ENCODE peak calls at places on chromosomes 2 and 18, in six cellular contexts. R, V, Y, Q, C and L are unnamed samples. For H3K4me1, the result is how much of the 10 kb centered on the place peaks cover.

GRCh38 chr2:237299897-237300296 is 114.1 kb downstream of the COL6A3 start:
- DNase-seq in Y (no peak), V (no peak), Q (no peak), C (peak), R (no peak), L (no peak)

GRCh38 chr2:179655627-179656026 is 205.8 kb downstream of the ZNF385B start:
- DNase-seq in V (no peak), Y (no peak), R (no peak), C (peak), Q (no peak), L (no peak)

GRCh38 chr2:170716851-170717598 is 1.9 kb downstream of the SP5 start:
- DNase-seq in Q (peak), V (peak), Y (peak), R (peak), C (peak), L (peak)

GRCh38 chr2:18630541-18630940 is 41.2 kb upstream of the NT5C1B start:
- DNase-seq in R (no peak), V (no peak), C (no peak), Y (no peak), Q (no peak), L (no peak)

GRCh38 chr18:57529151-57529550 is 57.4 kb downstream of the FECH start:
- DNase-seq in R (no peak), Y (no peak), Q (no peak), V (no peak), C (no peak), L (no peak)

GRCh38 chr18:49562481-49563129 is 748 bp downstream of the LIPG start:
- DNase-seq in V (no peak), Q (no peak), C (no peak), R (no peak), Y (no peak), L (no peak)

GRCh38 chr2:108229875-108230274 is 9.9 kb upstream of the SULT1C3 start:
- DNase-seq in V (no peak), Y (no peak), R (no peak), Q (no peak), C (no peak), L (no peak)

GRCh38 chr2:230953843-230954242 is 28.8 kb upstream of the GPR55 start:
- DNase-seq in V (no peak), R (no peak), Y (no peak), Q (no peak), C (no peak), L (no peak)

GRCh38 chr18:75213610-75214009 is 3.0 kb downstream of the TSHZ1 start:
- DNase-seq in V (no peak), C (peak), Q (no peak), R (no peak), Y (no peak), L (no peak)

GRCh38 chr2:83972123-83972522 is 487.0 kb downstream of the SUCLG1 start:
- DNase-seq in Q (no peak), C (no peak), R (no peak), V (no peak), Y (no peak), L (no peak)

GRCh38 chr2:136356111-136357033 is 238.4 kb upstream of the CXCR4 start:
- DNase-seq in R (no peak), V (no peak), Q (no peak), C (no peak), Y (peak), L (no peak)

GRCh38 chr18:21194871-21195771 is 46.9 kb upstream of the GREB1L start:
- DNase-seq in Q (no peak), C (peak), R (no peak), Y (peak), V (no peak), L (no peak)

GRCh38 chr18:13813271-13813849 is 10.6 kb upstream of the MC5R start:
- DNase-seq in R (peak), V (no peak), Y (peak), Q (no peak), C (peak), L (peak)

GRCh38 chr2:44906972-44907371 is 34.5 kb upstream of the SIX3 start:
- DNase-seq in Y (no peak), Q (no peak), R (no peak), V (peak), C (no peak), L (peak)

GRCh38 chr2:201709747-201710146 is 11.3 kb upstream of the MPP4 start:
- DNase-seq in Y (no peak), Q (no peak), V (no peak), R (no peak), C (no peak), L (no peak)

GRCh38 chr2:148508878-148509702 is 135.5 kb upstream of the EPC2 start:
- DNase-seq in V (peak), Y (peak), Q (peak), C (peak), R (peak), L (peak)

GRCh38 chr2:189337648-189338047 is 103.6 kb upstream of the WDR75 start:
- DNase-seq in Y (no peak), C (peak), V (no peak), Q (no peak), R (no peak), L (no peak)

GRCh38 chr2:62775367-62775668 is 69.8 kb downstream of the EHBP1 start:
- DNase-seq in Y (no peak), C (no peak), R (no peak), Q (no peak), V (no peak), L (no peak)
- TF ChIP-seq CTCF in Y (no peak), C (no peak), R (no peak), Q (no peak), V (no peak), L (no peak)

GRCh38 chr2:66577331-66578041 is 142.6 kb downstream of the MEIS1 start:
- DNase-seq in Y (no peak), V (no peak), R (no peak), Q (no peak), C (peak), L (no peak)

GRCh38 chr2:66574701-66575624 is 140.0 kb downstream of the MEIS1 start:
- DNase-seq in Q (peak), V (no peak), Y (peak), R (no peak), C (peak), L (peak)

GRCh38 chr2:66573866-66574265 is 138.9 kb downstream of the MEIS1 start:
- DNase-seq in R (no peak), V (no peak), C (peak), Q (no peak), Y (no peak), L (no peak)

GRCh38 chr2:66576381-66577330 is 141.7 kb downstream of the MEIS1 start:
- DNase-seq in Q (no peak), C (peak), Y (no peak), R (no peak), V (peak), L (peak)

GRCh38 chr2:66575625-66576371 is 140.9 kb downstream of the MEIS1 start:
- DNase-seq in R (no peak), Y (peak), Q (no peak), C (peak), V (peak), L (peak)
- H3K4me3 ChIP-seq in R (peak), Y (peak), Q (peak), C (peak), V (peak), L (peak)

DNA sequence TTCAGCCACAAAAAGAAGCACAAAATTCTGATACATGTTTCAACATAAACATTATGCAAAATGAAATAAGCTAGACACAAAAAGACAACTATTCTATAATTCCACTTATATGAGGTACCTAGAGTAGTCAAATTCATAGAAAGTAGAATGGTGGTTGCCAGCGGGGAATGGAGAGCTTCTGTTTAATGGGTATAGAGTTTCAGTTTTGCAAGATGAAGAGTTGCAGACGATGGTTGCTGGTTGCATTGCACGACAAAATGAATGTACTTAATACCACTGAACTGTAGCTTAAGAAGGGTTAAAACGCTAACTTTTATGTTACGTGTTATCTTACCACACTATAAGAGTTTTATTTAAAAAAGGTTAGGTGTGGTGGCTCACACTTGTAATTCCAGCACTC is 13.5 kb downstream of the YWHAQ start:
- DNase-seq in C (no peak), V (no peak), R (no peak), Q (no peak), Y (no peak), L (no peak)
- H3K4me1 ChIP-seq in C (under half), V (under half), R (under half), Q (under half), Y (under half), L (under half)

DNA sequence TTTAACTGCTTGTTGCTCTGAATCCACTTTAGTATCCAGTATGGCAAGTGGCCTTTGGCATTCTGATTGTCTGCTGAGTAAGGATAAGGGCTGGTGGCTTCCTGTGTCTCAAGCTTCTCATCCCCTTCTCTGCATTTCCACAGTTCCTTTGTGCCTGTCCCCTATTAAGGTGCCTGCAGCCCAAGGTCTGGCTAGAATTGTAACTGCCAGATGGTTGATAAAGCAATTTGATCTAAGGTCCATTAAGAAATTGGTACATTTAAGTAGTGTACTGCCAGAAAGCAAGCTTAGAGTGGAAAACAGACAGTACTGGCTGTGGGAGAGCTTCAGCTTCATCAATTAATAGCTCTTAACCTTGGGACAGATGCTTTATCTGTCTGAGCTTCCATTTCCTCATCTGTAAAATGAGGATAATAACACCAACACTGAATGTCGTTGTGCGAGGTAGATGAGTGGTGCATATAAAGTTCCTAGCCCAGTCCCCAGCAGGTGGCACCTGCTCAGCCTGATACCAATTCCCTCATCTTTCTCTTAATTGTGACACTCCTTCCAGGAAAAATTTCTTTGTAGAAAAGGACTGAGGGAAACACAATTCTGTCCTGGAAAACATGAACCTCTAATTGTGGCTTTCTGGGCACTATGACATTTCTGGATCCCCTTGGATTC is 570.6 kb upstream of the GCFC2 start:
- DNase-seq in Q (no peak), V (no peak), C (no peak), Y (peak), R (no peak), L (no peak)
- TF ChIP-seq CTCF in Q (no peak), V (no peak), C (no peak), Y (no peak), R (no peak), L (no peak)

GRCh38 chr2:238848566-238848940 is 668 bp downstream of the TWIST2 start:
- DNase-seq in R (no peak), C (no peak), Q (no peak), Y (no peak), V (no peak), L (no peak)

GRCh38 chr2:238847841-238848565 is at the start of gene TWIST2:
- DNase-seq in Y (peak), Q (peak), C (peak), R (peak), V (peak), L (no peak)

GRCh38 chr2:238850096-238850495 is 2.2 kb downstream of the TWIST2 start:
- DNase-seq in C (peak), Y (no peak), V (no peak), R (no peak), Q (no peak), L (no peak)

GRCh38 chr2:238847432-238847801 is 468 bp upstream of the TWIST2 start:
- DNase-seq in V (no peak), R (no peak), C (no peak), Y (no peak), Q (no peak), L (no peak)

DNA sequence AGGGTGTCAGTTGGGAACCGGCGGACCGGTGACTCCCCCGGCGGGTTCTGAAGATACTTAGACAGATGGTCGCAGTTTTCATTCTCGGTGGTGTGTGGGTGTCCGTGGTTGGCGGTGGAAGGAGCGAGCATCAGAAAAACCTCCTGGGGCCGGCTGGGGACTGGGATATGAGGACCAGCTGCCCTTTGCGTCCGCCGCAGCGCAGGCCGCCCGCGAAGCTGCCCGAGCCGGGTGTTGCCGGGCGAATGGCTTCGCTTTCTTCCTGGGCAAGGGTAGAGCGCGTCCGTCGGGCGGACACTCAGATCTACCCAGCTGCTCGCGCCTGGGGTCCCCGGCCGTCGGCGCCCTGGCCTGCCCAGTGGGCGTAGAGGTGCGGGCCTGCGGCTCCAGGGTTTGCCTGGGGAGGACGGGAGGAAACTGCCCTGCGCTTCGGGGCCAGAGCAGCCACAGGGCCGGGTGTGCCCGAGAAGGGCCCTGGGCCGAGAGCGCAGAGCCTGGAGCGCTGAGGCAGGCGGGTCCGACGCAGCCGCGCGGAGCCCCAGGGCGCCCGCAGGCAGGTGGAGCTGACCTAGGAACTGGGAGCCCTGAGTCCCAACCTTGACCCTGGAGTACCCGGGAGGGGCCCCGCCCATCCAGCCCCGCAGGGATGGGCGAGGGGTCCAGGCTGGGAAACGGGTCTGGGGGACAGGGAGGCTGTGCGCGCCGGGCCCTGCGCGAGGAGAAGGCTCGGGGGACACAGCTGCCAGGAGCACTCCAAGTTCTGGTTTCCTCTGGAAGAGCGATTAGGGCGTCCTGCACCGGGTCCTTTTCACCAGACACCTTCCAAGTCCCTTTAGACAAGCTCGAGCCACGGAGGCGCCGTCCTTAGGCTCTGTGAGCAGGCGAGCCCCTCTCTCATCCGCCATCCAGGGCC is 1.3 kb downstream of the TWIST2 start:
- DNase-seq in Y (no peak), R (no peak), Q (no peak), V (no peak), C (peak), L (no peak)
- H3K4me3 ChIP-seq in Y (peak), R (peak), Q (peak), V (peak), C (peak), L (no peak)

GRCh38 chr2:221518201-221518936 is 53.7 kb downstream of the EPHA4 start:
- DNase-seq in Y (no peak), Q (no peak), V (no peak), R (no peak), C (peak), L (peak)

GRCh38 chr2:221521261-221521845 is 50.8 kb downstream of the EPHA4 start:
- DNase-seq in V (no peak), Y (no peak), C (no peak), Q (no peak), R (no peak), L (no peak)

GRCh38 chr2:221514305-221515040 is 57.6 kb downstream of the EPHA4 start:
- DNase-seq in Y (no peak), Q (no peak), R (no peak), V (no peak), C (no peak), L (no peak)

GRCh38 chr2:221517362-221518121 is 54.6 kb downstream of the EPHA4 start:
- DNase-seq in R (peak), Q (no peak), V (peak), C (peak), Y (no peak), L (no peak)

DNA sequence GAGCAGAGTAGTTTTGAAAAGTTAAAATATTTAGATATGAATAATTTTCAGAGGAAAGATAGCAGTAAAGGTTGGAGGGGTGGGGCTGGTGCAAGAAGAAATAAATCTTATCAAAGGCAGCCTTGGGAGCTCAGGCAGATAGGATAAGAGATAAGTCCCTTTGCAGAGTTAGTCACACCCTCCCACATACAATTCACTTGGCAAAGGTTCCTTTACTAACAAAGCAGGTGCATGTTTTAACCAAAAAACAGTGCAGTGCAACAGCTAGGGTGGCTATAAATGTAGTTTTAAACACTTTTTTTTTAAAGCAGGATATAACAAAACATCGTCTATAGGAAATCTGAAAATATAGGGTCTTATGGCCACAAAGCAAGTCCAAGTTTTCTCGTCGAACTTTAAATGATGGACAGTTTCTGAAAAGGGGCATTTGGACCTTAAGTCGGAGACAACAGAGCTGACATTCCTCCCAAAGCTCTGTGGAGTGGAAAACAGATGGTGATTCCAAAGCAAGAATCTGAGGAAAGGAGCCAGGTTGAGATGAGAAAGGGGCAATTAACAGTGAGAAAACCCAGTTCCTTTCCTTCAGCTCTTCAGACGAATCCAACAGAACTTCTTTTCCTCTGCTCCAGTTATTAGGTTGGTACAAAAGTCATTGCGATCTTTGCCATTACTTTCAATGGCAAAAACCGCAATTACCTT is 53.0 kb downstream of the EPHA4 start:
- DNase-seq in C (no peak), Y (no peak), V (no peak), Q (no peak), R (no peak), L (peak)
- H3K4me1 ChIP-seq in C (under half), Y (under half), V (under half), Q (under half), R (under half), L (under half)

GRCh38 chr2:10260130-10260529 is 42.6 kb upstream of the HPCAL1 start:
- DNase-seq in V (no peak), Y (no peak), Q (peak), C (peak), R (no peak), L (no peak)
- TF ChIP-seq CTCF in V (no peak), Y (no peak), Q (no peak), C (no peak), R (no peak), L (no peak)